ENCODE peak calls at places on chromosomes 5 and 9, in five cellular contexts. N is gastrocnemius medialis, A is esophagus muscularis mucosa, B is pancreas, E is spleen. H is an unnamed sample.

GRCh38 chr5:161034456-161034855 is 182.4 kb upstream of the ATP10B start:
- DNase-seq in N (no peak), A (no peak), B (no peak), E (no peak), H (no peak)

GRCh38 chr5:2889946-2890475 is 138.5 kb upstream of the IRX2 start:
- DNase-seq in N (no peak), A (no peak), B (no peak), E (no peak), H (no peak)

GRCh38 chr5:55918097-55919035 is 67.2 kb downstream of the IL31RA start:
- DNase-seq in N (no peak), A (peak; percentile 80), B (no peak), E (no peak), H (no peak)

GRCh38 chr9:34927061-34927460 is 31.0 kb upstream of the PHF24 start:
- DNase-seq in N (no peak), A (peak; percentile 5), B (no peak), E (no peak), H (no peak)

GRCh38 chr5:121675932-121676331 is 175.8 kb upstream of the FTMT start:
- DNase-seq in N (no peak), A (no peak), B (no peak), E (no peak), H (no peak)

GRCh38 chr5:60945760-60946253 is 802 bp downstream of the NDUFAF2 start:
- DNase-seq in N (peak; percentile 26), A (peak; percentile 92), B (peak; percentile 32), E (no peak), H (no peak)

GRCh38 chr9:125409217-125409636 is 147.6 kb downstream of the GAPVD1 start:
- DNase-seq in N (no peak), A (no peak), B (no peak), E (peak; percentile 72), H (no peak)

GRCh38 chr5:141787376-141787775 is 90.8 kb downstream of the PCDH1 start:
- DNase-seq in N (no peak), A (no peak), B (no peak), E (no peak), H (no peak)

GRCh38 chr9:12891588-12891987 is 116.8 kb downstream of the LURAP1L start:
- DNase-seq in N (no peak), A (no peak), B (no peak), E (no peak), H (no peak)

GRCh38 chr5:9596833-9597232 is 33.3 kb downstream of the TAS2R1 start:
- DNase-seq in N (no peak), A (peak; percentile 83), B (no peak), E (no peak), H (no peak)

GRCh38 chr9:5292141-5292540 is 12.4 kb downstream of the RLN2 start:
- DNase-seq in N (no peak), A (no peak), B (no peak), E (no peak), H (no peak)

GRCh38 chr5:147699496-147700088 is 82.9 kb downstream of the JAKMIP2 start:
- DNase-seq in N (no peak), A (no peak), B (no peak), E (no peak), H (no peak)

GRCh38 chr9:134268308-134268724 is 57.9 kb upstream of the RXRA start:
- DNase-seq in N (no peak), A (no peak), B (no peak), E (peak; percentile 88), H (no peak)
- TF ChIP-seq CTCF in N (no peak), A (no peak), B (no peak), E (no peak), H (no peak)

GRCh38 chr9:114169029-114169939 is 13.9 kb downstream of the COL27A1 start:
- DNase-seq in N (no peak), A (no peak), B (no peak), E (peak; percentile 69), H (no peak)
- H3K27ac ChIP-seq in N (no peak overlapping the region), A (no peak overlapping the region), B (no peak overlapping the region), E (no peak overlapping the region), H (no peak overlapping the region)

GRCh38 chr9:70135176-70135575 is 91.5 kb downstream of the MAMDC2 start:
- DNase-seq in N (no peak), A (peak; percentile 19), B (no peak), E (no peak), H (no peak)
- TF ChIP-seq CTCF in N (no peak), A (no peak), B (no peak), E (no peak), H (no peak)

GRCh38 chr5:173717959-173718358 is 101.5 kb upstream of the BOD1 start:
- DNase-seq in N (no peak), A (no peak), B (no peak), E (no peak), H (no peak)

GRCh38 chr5:173715607-173716006 is 99.2 kb upstream of the BOD1 start:
- DNase-seq in N (no peak), A (no peak), B (no peak), E (no peak), H (no peak)

GRCh38 chr5:173716058-173716682 is 99.7 kb upstream of the BOD1 start:
- DNase-seq in N (no peak), A (no peak), B (no peak), E (no peak), H (no peak)

GRCh38 chr5:173712609-173713176 is 96.2 kb upstream of the BOD1 start:
- DNase-seq in N (no peak), A (no peak), B (no peak), E (no peak), H (no peak)

GRCh38 chr5:173714551-173715428 is 98.3 kb upstream of the BOD1 start:
- DNase-seq in N (peak; percentile 23), A (no peak), B (no peak), E (no peak), H (no peak)
- H3K27ac ChIP-seq in N (peak overlapping the region; percentile 43), A (no peak overlapping the region), B (no peak overlapping the region), E (no peak overlapping the region), H (no peak overlapping the region)

GRCh38 chr5:113378960-113379541 is 55.7 kb downstream of the TSSK1B start:
- DNase-seq in N (peak; percentile 17), A (no peak), B (peak; percentile 31), E (no peak), H (peak; percentile 36)
- TF ChIP-seq CTCF in N (peak; percentile 68), A (peak; percentile 77), B (peak; percentile 66), E (peak; percentile 72), H (peak; percentile 82)

DNA sequence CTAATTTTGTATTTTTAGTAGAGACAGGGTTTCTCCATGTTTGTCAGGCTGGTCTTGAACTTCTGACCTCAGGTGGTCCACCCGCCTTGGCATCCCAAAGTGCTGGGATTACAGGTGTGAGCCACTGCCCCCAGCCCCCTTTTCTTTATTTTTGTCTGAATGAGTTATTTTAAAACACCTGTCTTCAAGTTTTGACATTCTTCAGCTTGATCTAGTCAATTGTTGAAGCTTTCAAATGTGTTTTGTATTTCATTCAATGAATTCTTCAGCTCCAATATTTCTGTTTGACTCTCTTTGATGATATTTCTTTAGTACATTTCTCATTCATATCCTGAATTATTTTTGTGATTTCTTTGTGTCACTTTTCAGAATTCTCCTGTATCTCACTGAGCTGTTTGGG is 486.2 kb downstream of the DMAC1 start:
- DNase-seq in N (no peak), A (no peak), B (no peak), E (no peak), H (no peak)
- H3K27ac ChIP-seq in N (no peak overlapping the region), A (no peak overlapping the region), B (no peak overlapping the region), E (no peak overlapping the region), H (no peak overlapping the region)

DNA sequence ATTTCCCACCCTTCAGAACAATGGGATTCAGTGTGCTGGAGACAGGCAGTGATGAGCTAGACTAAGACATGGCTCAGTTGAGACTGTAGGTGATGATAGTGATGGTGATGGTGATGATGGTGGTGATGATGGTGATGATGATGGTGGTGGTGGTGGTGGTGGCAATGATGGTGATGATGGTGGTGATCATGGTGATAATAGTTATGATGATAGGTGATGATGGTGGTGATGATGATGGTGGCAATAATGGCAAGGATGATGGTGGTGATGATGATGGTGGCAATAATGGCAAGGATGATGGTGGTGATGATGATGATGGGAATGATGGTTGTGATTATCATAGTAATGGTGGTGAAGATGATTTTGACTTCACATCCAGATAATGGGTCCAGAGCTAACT is 176.7 kb downstream of the NXNL2 start:
- DNase-seq in N (no peak), A (peak; percentile 21), B (no peak), E (no peak), H (no peak)
- TF ChIP-seq CTCF in N (no peak), A (no peak), B (no peak), E (no peak), H (no peak)

GRCh38 chr9:131308906-131309305 is 19.4 kb downstream of the PLPP7 start:
- DNase-seq in N (no peak), A (no peak), B (no peak), E (no peak), H (no peak)

GRCh38 chr9:131309526-131310276 is 20.2 kb downstream of the PLPP7 start:
- DNase-seq in N (no peak), A (no peak), B (no peak), E (no peak), H (no peak)

GRCh38 chr9:131312822-131313770 is 23.6 kb downstream of the PLPP7 start:
- DNase-seq in N (no peak), A (no peak), B (no peak), E (no peak), H (no peak)

GRCh38 chr9:131312246-131312645 is 22.7 kb downstream of the PLPP7 start:
- DNase-seq in N (no peak), A (no peak), B (no peak), E (no peak), H (no peak)

GRCh38 chr9:131310833-131311554 is 21.5 kb downstream of the PLPP7 start:
- DNase-seq in N (peak; percentile 72), A (no peak), B (no peak), E (peak; percentile 90), H (peak; percentile 82)
- H3K27ac ChIP-seq in N (peak overlapping the region; percentile 75), A (no peak overlapping the region), B (no peak overlapping the region), E (no peak overlapping the region), H (no peak overlapping the region)

DNA sequence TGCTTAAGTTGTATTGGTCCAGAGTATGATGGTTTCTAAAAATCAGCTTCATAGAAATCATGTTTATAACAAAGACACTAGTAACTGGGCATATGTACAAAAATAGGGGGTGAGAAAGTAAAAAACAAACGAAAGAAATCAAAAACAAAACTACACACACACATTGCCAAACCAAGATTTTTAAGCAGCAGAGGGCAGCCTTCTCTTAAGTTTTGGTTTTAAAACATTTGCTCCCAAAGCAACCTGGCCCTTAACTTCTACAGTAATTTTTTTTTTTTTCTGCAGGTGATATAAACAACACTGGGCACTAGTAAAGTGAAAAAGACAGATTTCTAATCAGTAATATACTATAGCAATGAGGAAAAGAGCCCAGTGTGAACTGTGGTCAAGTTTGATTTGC is 13.5 kb upstream of the GAPT start:
- DNase-seq in N (no peak), A (no peak), B (no peak), E (no peak), H (no peak)
- TF ChIP-seq CTCF in N (no peak), A (no peak), B (peak; percentile 5), E (peak; percentile 32), H (no peak)